ENCODE peak calls at places on chromosomes 7 and 10, in eight cellular contexts. G, A, T, L, F, C, Z and J are unnamed samples.

GRCh38 chr7:14040528-14040927 is 51.1 kb upstream of the ETV1 start:
- DNase-seq in T (no peak), G (no peak), F (no peak), L (no peak), A (no peak), C (no peak), Z (no peak), J (no peak)

GRCh38 chr10:87930929-87931835 is 67.8 kb downstream of the PTEN start:
- DNase-seq in F (no peak), T (no peak), C (no peak), G (peak; percentile 31), L (no peak), A (no peak), Z (no peak), J (no peak)

GRCh38 chr10:14086596-14086995 is 244.1 kb downstream of the FRMD4A start:
- DNase-seq in T (peak; percentile 81), A (no peak), L (no peak), Z (no peak), C (no peak), G (no peak), F (no peak), J (no peak)

GRCh38 chr7:79282051-79282694 is 171.3 kb downstream of the MAGI2 start:
- DNase-seq in L (no peak), G (no peak), Z (no peak), T (peak; percentile 86), F (no peak), C (no peak), A (peak; percentile 54), J (peak; percentile 77)

GRCh38 chr10:110918269-110918632 is 729 bp downstream of the BBIP1 start:
- DNase-seq in A (peak; percentile 97), C (peak; percentile 97), F (peak; percentile 97), T (peak; percentile 94), Z (peak; percentile 92), G (no peak), L (peak; percentile 93), J (peak; percentile 95)

GRCh38 chr10:22712959-22713852 is 1.2 kb downstream of the PIP4K2A start:
- DNase-seq in L (peak; percentile 61), C (no peak), T (peak; percentile 33), F (no peak), G (no peak), A (no peak), Z (peak; percentile 55), J (peak; percentile 26)

GRCh38 chr7:66355762-66356161 is 150.6 kb downstream of the TPST1 start:
- DNase-seq in A (no peak), T (no peak), F (no peak), C (no peak), L (no peak), Z (no peak), G (no peak), J (no peak)

GRCh38 chr7:4247106-4247876 is 434.8 kb upstream of the FOXK1 start:
- DNase-seq in Z (no peak), C (peak; percentile 5), T (no peak), A (peak; percentile 54), F (no peak), G (no peak), L (no peak), J (no peak)

GRCh38 chr10:52409928-52410327 is 95.8 kb downstream of the DKK1 start:
- DNase-seq in T (no peak), L (no peak), A (no peak), F (no peak), Z (no peak), G (no peak), C (no peak), J (no peak)

GRCh38 chr7:42543953-42544352 is 306.9 kb upstream of the GLI3 start:
- DNase-seq in A (no peak), T (no peak), C (no peak), G (no peak), Z (no peak), F (no peak), L (no peak), J (no peak)

GRCh38 chr10:108082596-108082995 is 918.1 kb upstream of the SORCS1 start:
- DNase-seq in F (no peak), L (no peak), A (no peak), T (no peak), C (no peak), Z (no peak), G (no peak), J (no peak)

GRCh38 chr10:132626019-132626760 is 88.6 kb downstream of the INPP5A start:
- DNase-seq in L (no peak), C (no peak), A (no peak), T (no peak), F (no peak), G (no peak), Z (no peak), J (no peak)

GRCh38 chr7:55534916-55535636 is 37.2 kb downstream of the VOPP1 start:
- DNase-seq in T (no peak), G (no peak), A (no peak), L (no peak), Z (no peak), C (no peak), F (no peak), J (no peak)

GRCh38 chr10:95183132-95183450 is 10.9 kb upstream of the ACSM6 start:
- DNase-seq in F (no peak), C (no peak), A (no peak), T (peak; percentile 10), Z (no peak), L (no peak), G (no peak), J (no peak)

GRCh38 chr7:129911790-129912189 is 41.0 kb downstream of the UBE2H start:
- DNase-seq in Z (no peak), F (no peak), G (no peak), A (no peak), L (no peak), C (no peak), T (peak; percentile 34), J (peak; percentile 66)

GRCh38 chr10:114100848-114101741 is 57.4 kb downstream of the ADRB1 start:
- DNase-seq in Z (peak; percentile 18), T (peak; percentile 19), A (peak; percentile 54), F (no peak), L (peak; percentile 64), C (no peak), G (no peak), J (peak; percentile 40)

GRCh38 chr7:101618916-101619315 is 10.2 kb downstream of the MYL10 start:
- DNase-seq in A (no peak), C (no peak), Z (no peak), G (no peak), L (peak; percentile 83), F (no peak), T (no peak), J (peak; percentile 64)

GRCh38 chr7:44978511-44979366 is at the start of gene MYO1G:
- DNase-seq in F (no peak), T (no peak), L (no peak), G (peak; percentile 89), C (no peak), A (no peak), Z (peak; percentile 93), J (no peak)

GRCh38 chr10:110863361-110863760 is 8.4 kb upstream of the PDCD4 start:
- DNase-seq in T (no peak), G (no peak), A (no peak), C (no peak), L (no peak), F (no peak), Z (no peak), J (no peak)

GRCh38 chr10:96334888-96335526 is 23.8 kb downstream of the OPALIN start:
- DNase-seq in A (no peak), C (no peak), G (no peak), L (peak; percentile 23), F (no peak), Z (no peak), T (peak; percentile 41), J (peak; percentile 27)

GRCh38 chr10:97821308-97822038 is 28.2 kb upstream of the GOLGA7B start:
- DNase-seq in L (no peak), F (no peak), A (no peak), G (no peak), T (no peak), C (no peak), Z (no peak), J (peak; percentile 33)

GRCh38 chr7:81604075-81604807 is 165.6 kb downstream of the HGF start:
- DNase-seq in T (peak; percentile 99), C (no peak), Z (no peak), L (peak; percentile 100), F (no peak), A (no peak), G (no peak), J (peak; percentile 86)

GRCh38 chr7:137996386-137996851 is 5.5 kb downstream of the CREB3L2 start:
- DNase-seq in Z (no peak), L (peak; percentile 94), G (no peak), A (peak; percentile 82), F (peak; percentile 44), C (peak; percentile 51), T (peak; percentile 68), J (peak; percentile 22)